ENCODE peak calls at places on chromosomes 4 and X, in ten cellular contexts. D is CD4-positive, alpha-beta T cell; U is right cardiac atrium; W is small intestine; K is SK-N-SH; T is neural progenitor cell; M is gastrocnemius medialis; V is vagina; A is sigmoid colon; H is mesendoderm. F is an unnamed sample.

GRCh38 chr4:6699903-6700302 is 6.2 kb downstream of the S100P start:
- DNase-seq in M (no peak), W (no peak), K (no peak), T (no peak), V (no peak), D (no peak), H (no peak), A (no peak), U (no peak), F (no peak)

GRCh38 chr4:76074468-76074867 is at the start of gene ART3:
- DNase-seq in U (no peak), V (no peak), H (no peak), M (peak; percentile 77), K (no peak), W (no peak), A (no peak), D (no peak), T (no peak), F (no peak)

GRCh38 chrX:40018021-40018420 is 79.7 kb downstream of the BCOR start:
- DNase-seq in K (no peak), V (no peak), T (no peak), D (no peak), A (no peak), W (no peak), H (no peak), U (no peak), M (no peak), F (no peak)

GRCh38 chrX:22634081-22634480 is 361.4 kb downstream of the CBLL2 start:
- DNase-seq in K (no peak), W (no peak), M (no peak), U (no peak), H (no peak), V (no peak), T (no peak), D (no peak), A (no peak), F (no peak)

GRCh38 chr4:155666701-155667537 is at the start of gene GUCY1A1:
- DNase-seq in W (peak; percentile 43), M (peak; percentile 12), H (peak; percentile 62), T (peak; percentile 77), V (no peak), D (peak; percentile 1), K (peak; percentile 75), U (peak; percentile 62), A (peak; percentile 82), F (peak; percentile 7)

GRCh38 chr4:167897116-167897515 is 195.2 kb upstream of the ANXA10 start:
- DNase-seq in D (no peak), U (no peak), K (peak; percentile 15), M (no peak), W (no peak), V (no peak), T (peak; percentile 67), H (peak; percentile 88), A (no peak), F (no peak)

GRCh38 chr4:94976371-94977011 is 218.7 kb downstream of the BMPR1B start:
- DNase-seq in K (no peak), W (no peak), D (no peak), H (no peak), M (no peak), V (no peak), A (no peak), U (no peak), T (no peak), F (peak; percentile 31)

GRCh38 chr4:130901321-130901720 is 1805.4 kb downstream of the C4orf33 start:
- DNase-seq in K (no peak), A (no peak), V (no peak), T (no peak), U (no peak), M (no peak), D (no peak), H (no peak), W (no peak), F (no peak)

GRCh38 chrX:107656965-107657364 is 28.7 kb downstream of the PRPS1 start:
- DNase-seq in K (no peak), V (no peak), A (no peak), H (no peak), M (no peak), U (no peak), W (peak; percentile 10), D (no peak), T (no peak), F (no peak)

GRCh38 chr4:148152868-148153630 is 289.2 kb downstream of the NR3C2 start:
- DNase-seq in U (no peak), H (no peak), A (no peak), W (no peak), T (no peak), K (no peak), V (no peak), D (no peak), M (no peak), F (no peak)

GRCh38 chrX:132219343-132219768 is at the start of gene RAP2C:
- DNase-seq in A (peak; percentile 86), W (peak; percentile 80), D (peak; percentile 47), T (peak; percentile 79), V (no peak), U (peak; percentile 72), M (peak; percentile 87), K (peak; percentile 74), H (peak; percentile 83), F (peak; percentile 61)

GRCh38 chrX:132217203-132218073 is 1.8 kb downstream of the RAP2C start:
- DNase-seq in D (peak; percentile 73), V (no peak), M (peak; percentile 52), W (peak; percentile 80), A (peak; percentile 80), K (peak; percentile 77), T (peak; percentile 77), U (peak; percentile 55), H (peak; percentile 93), F (peak; percentile 80)

GRCh38 chrX:132216283-132216682 is 3.0 kb downstream of the RAP2C start:
- DNase-seq in A (no peak), W (no peak), H (no peak), K (no peak), V (no peak), M (no peak), T (no peak), D (no peak), U (no peak), F (no peak)

GRCh38 chrX:132216806-132217202 is 2.4 kb downstream of the RAP2C start:
- DNase-seq in D (peak; percentile 5), T (peak; percentile 20), H (no peak), M (no peak), U (no peak), V (no peak), W (peak; percentile 46), K (no peak), A (no peak), F (no peak)

DNA sequence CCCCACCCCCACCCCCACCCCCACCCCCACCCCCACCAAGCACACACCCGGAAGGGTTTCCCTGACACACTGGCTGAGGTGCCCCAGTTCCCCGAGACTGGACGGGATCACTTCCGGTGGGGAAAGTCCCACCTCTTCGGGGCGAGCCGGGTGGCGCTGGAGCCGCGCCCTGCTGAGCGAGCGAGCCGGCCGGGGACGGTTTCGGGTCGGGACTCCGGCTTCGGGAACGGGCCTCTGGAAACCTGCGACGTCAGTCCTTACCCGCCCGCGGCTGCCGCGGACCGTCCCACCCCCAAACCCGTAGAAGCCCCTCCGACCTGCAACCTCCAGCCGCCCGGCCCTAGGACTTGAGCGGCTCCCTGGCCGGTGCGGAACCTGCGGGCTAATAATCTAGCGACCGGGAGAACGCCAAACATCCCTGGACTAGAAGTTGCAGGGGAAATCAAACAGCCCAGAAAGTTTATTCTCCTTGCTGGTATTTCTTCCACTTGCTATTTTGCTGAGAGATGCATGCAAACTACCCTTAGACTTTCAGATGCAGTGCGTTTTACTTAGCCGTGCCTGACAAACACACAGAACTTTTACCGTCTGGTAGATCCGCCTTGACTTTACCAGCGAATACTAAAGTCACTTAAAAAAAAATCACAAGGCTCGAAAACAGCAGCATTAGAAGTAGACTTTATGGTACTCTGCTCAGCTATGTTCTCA is 993 bp downstream of the RAP2C start:
- DNase-seq in U (peak; percentile 87), K (peak; percentile 93), W (peak; percentile 86), D (peak; percentile 76), V (no peak), M (peak; percentile 81), H (peak; percentile 91), T (peak; percentile 81), A (peak; percentile 91), F (peak; percentile 84)
- H3K27me3 ChIP-seq in U (no peaks in the 10 kb centered on the region), K (no peaks in the 10 kb centered on the region), W (no peaks in the 10 kb centered on the region), D (no peaks in the 10 kb centered on the region), V (no peaks in the 10 kb centered on the region), M (no peaks in the 10 kb centered on the region), H (no peaks in the 10 kb centered on the region), T (no peaks in the 10 kb centered on the region), A (no peaks in the 10 kb centered on the region), F (no peaks in the 10 kb centered on the region)

GRCh38 chr4:41753942-41754341 is 5.4 kb upstream of the PHOX2B start:
- DNase-seq in K (peak; percentile 57), V (no peak), M (no peak), A (no peak), D (no peak), H (no peak), W (no peak), U (no peak), T (no peak), F (no peak)
- H3K27me3 ChIP-seq in K (peaks cover 40% of the 10 kb centered on the region), V (peaks cover 4% of the 10 kb centered on the region), M (peaks cover 67% of the 10 kb centered on the region), A (peaks cover 88% of the 10 kb centered on the region), D (peaks cover 51% of the 10 kb centered on the region), H (peaks cover 56% of the 10 kb centered on the region), W (peaks cover 12% of the 10 kb centered on the region), U (peaks cover 8% of the 10 kb centered on the region), T (peaks cover 100% of the 10 kb centered on the region), F (peaks cover 3% of the 10 kb centered on the region)

DNA sequence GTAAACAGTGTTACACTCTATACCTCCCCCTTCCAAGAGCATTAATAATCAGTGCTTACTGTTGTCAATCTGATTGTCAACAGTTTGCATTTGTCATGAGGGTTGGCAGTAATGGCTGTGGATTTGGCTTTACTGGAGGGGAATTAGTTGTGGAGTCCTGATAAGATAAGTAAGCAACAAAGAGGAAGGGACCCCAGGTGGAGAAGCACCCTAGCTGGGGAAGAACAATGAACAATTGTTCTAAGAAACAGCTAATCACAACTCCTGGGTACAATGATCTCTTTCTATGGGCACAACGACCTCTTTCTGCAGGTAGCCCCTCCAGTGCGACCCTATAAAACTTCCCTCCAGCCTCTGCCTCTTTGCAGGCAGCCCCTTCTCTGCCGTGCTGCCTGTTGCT is 53.2 kb upstream of the CDKN2AIP start:
- DNase-seq in U (no peak), M (no peak), A (no peak), W (no peak), T (no peak), K (no peak), V (no peak), H (peak; percentile 91), D (no peak), F (no peak)
- H3K27me3 ChIP-seq in U (no peaks in the 10 kb centered on the region), M (peaks cover 7% of the 10 kb centered on the region), A (peaks cover 10% of the 10 kb centered on the region), W (no peaks in the 10 kb centered on the region), T (no peaks in the 10 kb centered on the region), K (no peaks in the 10 kb centered on the region), V (no peaks in the 10 kb centered on the region), H (no peaks in the 10 kb centered on the region), D (no peaks in the 10 kb centered on the region), F (no peaks in the 10 kb centered on the region)

DNA sequence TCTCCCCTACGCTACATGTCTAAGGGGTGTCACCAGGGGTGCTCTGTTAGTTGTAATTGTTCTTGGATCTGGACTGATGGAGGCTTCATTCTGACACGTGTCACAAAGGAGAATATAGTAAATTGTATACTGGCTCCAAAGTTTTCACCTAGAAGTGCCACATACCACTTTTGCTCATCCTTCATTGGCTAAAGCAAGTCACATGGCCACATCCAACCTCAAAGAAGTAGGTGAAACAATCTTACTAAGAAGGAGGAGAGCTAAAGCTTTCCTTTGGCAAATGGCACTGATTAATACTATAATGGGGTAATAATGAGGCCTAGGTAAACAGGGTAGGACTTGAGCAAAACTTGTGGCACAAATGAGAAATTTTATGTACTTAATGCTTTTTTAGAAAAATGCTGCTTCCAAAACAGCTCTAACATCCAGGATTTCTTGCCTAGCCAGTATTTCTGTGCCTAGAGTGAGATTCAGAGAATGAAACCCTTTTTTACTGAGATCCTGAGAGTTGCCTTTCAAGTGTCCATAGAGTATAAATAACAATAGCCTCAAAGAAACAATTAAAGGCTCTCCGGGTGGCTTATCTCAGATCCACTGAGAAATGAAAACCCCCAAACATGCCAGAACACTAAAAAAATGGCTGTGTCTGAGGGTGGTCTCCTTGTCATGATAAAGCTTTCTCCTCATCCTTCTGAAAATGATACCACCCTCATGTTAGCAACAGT is 34.7 kb downstream of the NHS start:
- DNase-seq in H (no peak), T (peak; percentile 11), W (no peak), V (no peak), A (no peak), U (no peak), D (no peak), K (no peak), M (no peak), F (no peak)
- H3K27me3 ChIP-seq in H (no peaks in the 10 kb centered on the region), T (no peaks in the 10 kb centered on the region), W (no peaks in the 10 kb centered on the region), V (no peaks in the 10 kb centered on the region), A (no peaks in the 10 kb centered on the region), U (no peaks in the 10 kb centered on the region), D (no peaks in the 10 kb centered on the region), K (no peaks in the 10 kb centered on the region), M (no peaks in the 10 kb centered on the region), F (no peaks in the 10 kb centered on the region)